ENCODE peak calls at places on chromosomes 5 and 9, in five cellular contexts. One of them, this sample, is unnamed.

GRCh38 chr5:44332360-44332971 is 56.8 kb downstream of the FGF10 start:
- DNase-seq in bronchial epithelial cell: peak
- DNase-seq in IMR-90: peak
- DNase-seq in lower lobe of right lung: no peak
- DNase-seq in OCI-LY7: peak
- DNase-seq in this sample: peak

GRCh38 chr5:51271261-51271660 is 112.0 kb upstream of the ISL1 start:
- DNase-seq in bronchial epithelial cell: no peak
- DNase-seq in IMR-90: no peak
- DNase-seq in lower lobe of right lung: no peak
- DNase-seq in OCI-LY7: no peak
- DNase-seq in this sample: no peak

GRCh38 chr9:114278881-114279570 is 43.9 kb upstream of the ORM1 start:
- DNase-seq in bronchial epithelial cell: peak
- DNase-seq in IMR-90: peak
- DNase-seq in lower lobe of right lung: peak
- DNase-seq in OCI-LY7: no peak
- DNase-seq in this sample: peak

GRCh38 chr5:175460126-175460525 is 16.1 kb upstream of the DRD1 start:
- DNase-seq in bronchial epithelial cell: peak
- DNase-seq in IMR-90: peak
- DNase-seq in lower lobe of right lung: no peak
- DNase-seq in OCI-LY7: no peak
- DNase-seq in this sample: no peak

GRCh38 chr5:132315529-132316067 is 21.4 kb downstream of the SLC22A4 start:
- DNase-seq in bronchial epithelial cell: no peak
- DNase-seq in IMR-90: no peak
- DNase-seq in lower lobe of right lung: no peak
- DNase-seq in OCI-LY7: no peak
- DNase-seq in this sample: no peak

GRCh38 chr9:21696411-21696865 is 106.0 kb upstream of the MTAP start:
- DNase-seq in bronchial epithelial cell: no peak
- DNase-seq in IMR-90: no peak
- DNase-seq in lower lobe of right lung: peak
- DNase-seq in OCI-LY7: peak
- DNase-seq in this sample: no peak

GRCh38 chr9:80082213-80082612 is 510.4 kb downstream of the TLE4 start:
- DNase-seq in bronchial epithelial cell: no peak
- DNase-seq in IMR-90: no peak
- DNase-seq in lower lobe of right lung: no peak
- DNase-seq in OCI-LY7: no peak
- DNase-seq in this sample: no peak

GRCh38 chr9:89361816-89362646 is 43.7 kb downstream of the SECISBP2 start:
- DNase-seq in bronchial epithelial cell: no peak
- DNase-seq in IMR-90: no peak
- DNase-seq in lower lobe of right lung: no peak
- DNase-seq in OCI-LY7: no peak
- DNase-seq in this sample: no peak

DNA sequence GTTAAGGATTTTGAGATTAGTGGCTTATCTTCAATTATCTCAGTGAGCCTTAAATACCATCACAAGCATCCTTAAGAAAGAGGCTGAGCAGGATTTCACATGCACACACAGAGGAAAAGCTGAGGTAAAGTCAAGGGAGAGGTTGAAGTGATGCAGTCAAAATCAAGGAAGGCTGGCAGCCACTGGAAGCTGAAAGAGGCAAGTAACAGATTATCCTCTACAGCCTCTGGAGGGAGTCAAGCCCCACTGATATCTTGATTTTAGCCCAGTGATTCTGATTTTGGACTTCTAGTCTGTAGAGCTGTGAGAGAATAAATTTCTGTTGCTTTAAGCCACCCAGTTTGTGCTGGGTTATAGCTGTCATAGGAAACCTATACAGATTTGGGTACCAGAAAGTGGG is 80.1 kb downstream of the ANKRD31 start:
- DNase-seq in bronchial epithelial cell: peak
- DNase-seq in IMR-90: no peak
- DNase-seq in lower lobe of right lung: no peak
- DNase-seq in OCI-LY7: no peak
- DNase-seq in this sample: no peak
- TF ChIP-seq CTCF in bronchial epithelial cell: peak
- TF ChIP-seq CTCF in IMR-90: no peak
- TF ChIP-seq CTCF in lower lobe of right lung: no peak
- TF ChIP-seq CTCF in OCI-LY7: peak
- TF ChIP-seq CTCF in this sample: no peak

DNA sequence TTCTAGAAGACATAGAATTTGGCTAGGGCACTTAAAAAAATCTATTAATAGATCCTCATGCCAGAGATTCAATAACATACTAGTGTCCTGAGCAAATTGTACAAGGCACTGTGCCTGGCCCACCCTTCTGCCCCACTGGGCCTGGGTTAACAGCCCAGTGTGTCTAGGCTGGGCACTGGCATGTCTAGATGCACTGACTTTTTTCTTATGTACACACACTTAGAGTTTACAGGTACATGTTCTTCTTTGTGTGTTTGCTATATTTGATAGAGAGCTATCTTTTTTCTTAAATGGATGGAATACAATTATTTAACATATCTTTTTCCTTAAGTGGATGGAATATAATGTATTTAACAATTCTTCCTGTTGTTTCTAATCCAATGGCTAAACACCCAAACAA is 241.5 kb downstream of the AUH start:
- DNase-seq in bronchial epithelial cell: no peak
- DNase-seq in IMR-90: no peak
- DNase-seq in lower lobe of right lung: no peak
- DNase-seq in OCI-LY7: no peak
- DNase-seq in this sample: no peak
- H3K4me3 ChIP-seq in bronchial epithelial cell: no peak
- H3K4me3 ChIP-seq in IMR-90: no peak
- H3K4me3 ChIP-seq in lower lobe of right lung: no peak
- H3K4me3 ChIP-seq in OCI-LY7: no peak
- H3K4me3 ChIP-seq in this sample: no peak

DNA sequence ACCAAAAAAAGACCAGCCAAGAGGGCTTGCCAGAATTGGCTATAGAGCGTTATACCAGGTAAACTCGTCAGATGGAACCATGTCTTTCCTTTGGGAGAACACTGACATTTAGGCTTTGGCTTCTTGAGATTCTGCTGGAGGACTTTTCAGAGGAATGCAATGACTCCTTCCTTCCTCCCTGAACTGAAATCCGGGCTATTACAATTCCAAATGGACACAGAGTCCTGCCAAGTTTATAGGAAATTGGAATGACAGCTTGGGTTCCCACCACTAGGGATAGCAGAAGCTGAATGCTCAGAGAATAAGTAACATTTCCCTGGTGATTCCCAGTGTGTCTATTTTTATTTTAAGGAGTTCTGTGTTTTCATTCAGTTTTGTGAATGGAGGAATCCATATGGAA is 143.0 kb downstream of the FGF1 start:
- DNase-seq in bronchial epithelial cell: no peak
- DNase-seq in IMR-90: peak
- DNase-seq in lower lobe of right lung: no peak
- DNase-seq in OCI-LY7: no peak
- DNase-seq in this sample: no peak
- TF ChIP-seq CTCF in bronchial epithelial cell: no peak
- TF ChIP-seq CTCF in IMR-90: no peak
- TF ChIP-seq CTCF in lower lobe of right lung: peak
- TF ChIP-seq CTCF in OCI-LY7: no peak
- TF ChIP-seq CTCF in this sample: peak

GRCh38 chr9:92141144-92142129 is 26.2 kb upstream of the SPTLC1 start:
- DNase-seq in bronchial epithelial cell: no peak
- DNase-seq in IMR-90: no peak
- DNase-seq in lower lobe of right lung: no peak
- DNase-seq in OCI-LY7: no peak
- DNase-seq in this sample: no peak

GRCh38 chr9:92140074-92140753 is 25.0 kb upstream of the SPTLC1 start:
- DNase-seq in bronchial epithelial cell: peak
- DNase-seq in IMR-90: peak
- DNase-seq in lower lobe of right lung: peak
- DNase-seq in OCI-LY7: peak
- DNase-seq in this sample: no peak

GRCh38 chr9:92140754-92141143 is 25.5 kb upstream of the SPTLC1 start:
- DNase-seq in bronchial epithelial cell: no peak
- DNase-seq in IMR-90: no peak
- DNase-seq in lower lobe of right lung: no peak
- DNase-seq in OCI-LY7: no peak
- DNase-seq in this sample: no peak

GRCh38 chr9:92138157-92138959 is 23.1 kb upstream of the SPTLC1 start:
- DNase-seq in bronchial epithelial cell: peak
- DNase-seq in IMR-90: peak
- DNase-seq in lower lobe of right lung: peak
- DNase-seq in OCI-LY7: peak
- DNase-seq in this sample: no peak

GRCh38 chr9:92142329-92142728 is 27.1 kb upstream of the SPTLC1 start:
- DNase-seq in bronchial epithelial cell: no peak
- DNase-seq in IMR-90: no peak
- DNase-seq in lower lobe of right lung: no peak
- DNase-seq in OCI-LY7: no peak
- DNase-seq in this sample: no peak
- H3K4me3 ChIP-seq in bronchial epithelial cell: no peak
- H3K4me3 ChIP-seq in IMR-90: peak
- H3K4me3 ChIP-seq in lower lobe of right lung: no peak
- H3K4me3 ChIP-seq in OCI-LY7: no peak
- H3K4me3 ChIP-seq in this sample: no peak

GRCh38 chr5:55308254-55308836 is 556 bp downstream of the MTREX start:
- DNase-seq in bronchial epithelial cell: peak
- DNase-seq in IMR-90: peak
- DNase-seq in lower lobe of right lung: no peak
- DNase-seq in OCI-LY7: peak
- DNase-seq in this sample: no peak
- TF ChIP-seq CTCF in bronchial epithelial cell: no peak
- TF ChIP-seq CTCF in IMR-90: no peak
- TF ChIP-seq CTCF in lower lobe of right lung: no peak
- TF ChIP-seq CTCF in OCI-LY7: peak
- TF ChIP-seq CTCF in this sample: no peak

DNA sequence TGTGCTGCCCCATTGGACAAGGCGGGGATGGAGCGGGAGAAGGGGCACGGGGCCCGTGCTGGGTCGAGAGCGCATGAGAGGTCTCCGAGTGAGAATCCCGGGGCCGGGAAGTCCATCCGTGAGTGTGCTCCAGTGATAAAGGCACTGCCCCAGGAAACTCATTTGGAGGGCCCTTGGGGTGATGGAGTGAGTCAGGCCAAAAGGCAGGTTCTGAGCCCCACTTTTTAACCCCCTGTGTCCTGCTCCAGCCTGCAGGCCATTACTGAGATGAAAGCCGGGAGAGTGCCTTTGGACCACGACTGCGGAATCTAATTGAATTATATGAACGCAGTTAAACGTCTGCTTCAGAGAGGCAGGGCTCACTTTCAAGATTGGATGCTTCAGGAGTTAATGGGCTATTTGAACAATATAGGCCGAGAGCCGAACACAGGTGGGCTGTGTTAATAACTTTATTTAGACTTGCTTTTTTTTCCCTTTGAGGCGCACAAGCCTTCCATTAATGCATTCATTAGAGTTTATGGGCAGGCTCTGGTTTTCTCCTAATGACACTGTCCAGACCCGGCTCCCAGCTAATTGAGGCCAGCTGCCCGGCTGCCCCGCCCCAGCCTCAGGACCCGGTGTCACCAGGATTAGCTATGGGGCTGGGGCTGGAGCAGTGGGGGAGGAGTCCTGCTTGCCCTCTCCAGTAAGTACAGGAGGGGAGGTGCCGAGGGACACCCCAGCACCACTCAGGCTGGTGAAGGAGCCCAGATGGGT is 79.1 kb upstream of the LMX1B start:
- DNase-seq in bronchial epithelial cell: no peak
- DNase-seq in IMR-90: no peak
- DNase-seq in lower lobe of right lung: peak
- DNase-seq in OCI-LY7: no peak
- DNase-seq in this sample: no peak
- H3K4me3 ChIP-seq in bronchial epithelial cell: no peak
- H3K4me3 ChIP-seq in IMR-90: no peak
- H3K4me3 ChIP-seq in lower lobe of right lung: no peak
- H3K4me3 ChIP-seq in OCI-LY7: peak
- H3K4me3 ChIP-seq in this sample: no peak

GRCh38 chr9:111974092-111974681 is 77.6 kb downstream of the UGCG start:
- DNase-seq in bronchial epithelial cell: peak
- DNase-seq in IMR-90: peak
- DNase-seq in lower lobe of right lung: no peak
- DNase-seq in OCI-LY7: no peak
- DNase-seq in this sample: no peak

GRCh38 chr9:111980398-111980797 is 83.8 kb downstream of the UGCG start:
- DNase-seq in bronchial epithelial cell: no peak
- DNase-seq in IMR-90: no peak
- DNase-seq in lower lobe of right lung: no peak
- DNase-seq in OCI-LY7: no peak
- DNase-seq in this sample: no peak

GRCh38 chr9:111978616-111979015 is 82.0 kb downstream of the UGCG start:
- DNase-seq in bronchial epithelial cell: no peak
- DNase-seq in IMR-90: no peak
- DNase-seq in lower lobe of right lung: no peak
- DNase-seq in OCI-LY7: no peak
- DNase-seq in this sample: no peak

GRCh38 chr9:111979561-111979960 is 82.9 kb downstream of the UGCG start:
- DNase-seq in bronchial epithelial cell: no peak
- DNase-seq in IMR-90: no peak
- DNase-seq in lower lobe of right lung: no peak
- DNase-seq in OCI-LY7: no peak
- DNase-seq in this sample: no peak

GRCh38 chr9:111975709-111976108 is 79.1 kb downstream of the UGCG start:
- DNase-seq in bronchial epithelial cell: no peak
- DNase-seq in IMR-90: no peak
- DNase-seq in lower lobe of right lung: peak
- DNase-seq in OCI-LY7: peak
- DNase-seq in this sample: no peak
- TF ChIP-seq CTCF in bronchial epithelial cell: peak
- TF ChIP-seq CTCF in IMR-90: no peak
- TF ChIP-seq CTCF in lower lobe of right lung: peak
- TF ChIP-seq CTCF in OCI-LY7: peak
- TF ChIP-seq CTCF in this sample: no peak

DNA sequence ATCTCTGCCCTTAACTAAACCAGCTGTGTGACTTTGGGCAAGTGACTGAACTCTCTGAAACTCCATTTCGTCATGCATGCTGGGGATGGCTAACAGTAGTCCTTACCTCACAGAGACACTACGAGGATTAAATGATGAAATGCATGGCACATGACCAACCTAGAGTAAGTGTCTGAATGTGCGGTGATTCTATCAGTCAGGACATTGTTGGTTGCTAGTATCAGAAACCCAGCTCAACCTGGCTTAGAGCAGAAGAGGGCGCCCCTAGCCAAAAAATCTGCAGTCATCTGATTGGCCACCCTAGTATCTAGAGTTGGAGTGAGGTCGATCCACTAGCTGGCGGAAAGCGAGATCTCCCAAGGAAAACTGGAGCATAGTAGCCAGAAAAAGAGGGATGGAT is 25.2 kb downstream of the NEURL1B start:
- DNase-seq in bronchial epithelial cell: no peak
- DNase-seq in IMR-90: peak
- DNase-seq in lower lobe of right lung: no peak
- DNase-seq in OCI-LY7: no peak
- DNase-seq in this sample: no peak
- H3K4me3 ChIP-seq in bronchial epithelial cell: no peak
- H3K4me3 ChIP-seq in IMR-90: no peak
- H3K4me3 ChIP-seq in lower lobe of right lung: no peak
- H3K4me3 ChIP-seq in OCI-LY7: no peak
- H3K4me3 ChIP-seq in this sample: no peak

GRCh38 chr5:139543423-139543991 is 17.6 kb upstream of the UBE2D2 start:
- DNase-seq in bronchial epithelial cell: no peak
- DNase-seq in IMR-90: peak
- DNase-seq in lower lobe of right lung: peak
- DNase-seq in OCI-LY7: peak
- DNase-seq in this sample: no peak
- TF ChIP-seq CTCF in bronchial epithelial cell: peak
- TF ChIP-seq CTCF in IMR-90: no peak
- TF ChIP-seq CTCF in lower lobe of right lung: peak
- TF ChIP-seq CTCF in OCI-LY7: peak
- TF ChIP-seq CTCF in this sample: peak

This sample was measured in retinal pigment epithelial cell.